ENCODE peak calls at places on chromosomes 16 and 17, in four cellular contexts. L, I, Y and F are unnamed samples. For H3K27me3 and H3K36me3, the result is how much of the 10 kb centered on the place peaks cover.

GRCh38 chr17:36777118-36777517 is 160.2 kb upstream of the LHX1 start:
- DNase-seq in Y (no peak), L (no peak), I (no peak), F (peak)

GRCh38 chr17:53449324-53449723 is 373.4 kb upstream of the KIF2B start:
- DNase-seq in Y (no peak), L (no peak), I (no peak), F (no peak)

GRCh38 chr17:44829558-44830358 is at the start of gene GJC1:
- DNase-seq in Y (no peak), I (peak), L (peak), F (peak)

GRCh38 chr17:4881761-4882555 is 17.4 kb upstream of the C17orf107 start:
- DNase-seq in I (peak), L (peak), Y (no peak), F (peak)

GRCh38 chr17:58666858-58667267 is 25.0 kb downstream of the TEX14 start:
- DNase-seq in L (no peak), I (no peak), Y (no peak), F (no peak)

GRCh38 chr17:72890711-72891110 is 201.8 kb downstream of the SLC39A11 start:
- DNase-seq in L (no peak), Y (no peak), I (no peak), F (no peak)

GRCh38 chr16:47467501-47467900 is 6.4 kb downstream of the PHKB start:
- DNase-seq in I (no peak), Y (no peak), L (no peak), F (no peak)

GRCh38 chr17:27895940-27896535 is 2.9 kb upstream of the LYRM9 start:
- DNase-seq in Y (no peak), L (no peak), I (no peak), F (no peak)

GRCh38 chr17:7465481-7466275 is 13.8 kb downstream of the ZBTB4 start:
- DNase-seq in L (no peak), I (no peak), Y (no peak), F (peak)

GRCh38 chr16:16075463-16076399 is 126.3 kb downstream of the ABCC1 start:
- DNase-seq in L (no peak), Y (no peak), I (no peak), F (no peak)

GRCh38 chr16:6836771-6837170 is 495.9 kb upstream of the RBFOX1 start:
- DNase-seq in Y (peak), L (no peak), I (no peak), F (no peak)

GRCh38 chr16:12553191-12553590 is 250.5 kb downstream of the CPPED1 start:
- DNase-seq in Y (no peak), L (peak), I (no peak), F (no peak)

GRCh38 chr16:48448799-48449481 is 63.7 kb upstream of the SIAH1 start:
- DNase-seq in L (peak), Y (no peak), I (no peak), F (no peak)

GRCh38 chr16:55539488-55539887 is 27.0 kb upstream of the CAPNS2 start:
- DNase-seq in I (no peak), Y (no peak), L (no peak), F (no peak)

GRCh38 chr17:27481327-27481726 is 25.1 kb downstream of the KSR1 start:
- DNase-seq in Y (no peak), I (no peak), L (no peak), F (no peak)

GRCh38 chr16:77223184-77223583 is 24.0 kb downstream of the SYCE1L start:
- DNase-seq in L (no peak), Y (no peak), I (no peak), F (peak)

GRCh38 chr17:81440511-81441244 is 45.4 kb downstream of the BAHCC1 start:
- DNase-seq in L (no peak), Y (no peak), I (peak), F (peak)

GRCh38 chr17:56172517-56172982 is 19.3 kb downstream of the ANKFN1 start:
- DNase-seq in L (no peak), Y (no peak), I (no peak), F (no peak)

GRCh38 chr17:57521606-57522435 is 223.3 kb downstream of the CCDC182 start:
- DNase-seq in L (no peak), I (no peak), Y (no peak), F (no peak)

GRCh38 chr17:77281024-77281903 is 140.5 kb downstream of the SEC14L1 start:
- DNase-seq in L (peak), Y (no peak), I (peak), F (peak)

GRCh38 chr17:75130632-75131277 is 787 bp downstream of the NT5C start:
- DNase-seq in L (peak), Y (no peak), I (no peak), F (peak)

GRCh38 chr17:52147872-52148271 is 10.6 kb downstream of the CA10 start:
- DNase-seq in Y (no peak), I (peak), L (peak), F (no peak)

GRCh38 chr17:57928898-57929297 is 26.3 kb downstream of the CUEDC1 start:
- DNase-seq in I (no peak), L (no peak), Y (no peak), F (no peak)

GRCh38 chr17:746783-747629 is 5.1 kb downstream of the GEMIN4 start:
- DNase-seq in L (no peak), Y (no peak), I (no peak), F (no peak)

GRCh38 chr16:17945080-17945601 is 391.4 kb downstream of the NPIPA8 start:
- DNase-seq in I (no peak), L (no peak), Y (no peak), F (no peak)

GRCh38 chr16:56451753-56452689 is 667 bp downstream of the OGFOD1 start:
- DNase-seq in L (peak), Y (peak), I (peak), F (peak)

GRCh38 chr17:31495049-31495885 is 103.8 kb downstream of the RAB11FIP4 start:
- DNase-seq in I (no peak), L (peak), Y (no peak), F (no peak)

GRCh38 chr17:1839516-1839915 is 9.7 kb downstream of the RPA1 start:
- DNase-seq in I (no peak), L (no peak), Y (no peak), F (no peak)

GRCh38 chr16:80623376-80623775 is 82.6 kb downstream of the DYNLRB2 start:
- DNase-seq in L (no peak), I (no peak), Y (no peak), F (no peak)

GRCh38 chr16:1535391-1536291 is 2.2 kb downstream of the TMEM204 start:
- DNase-seq in Y (no peak), I (no peak), L (no peak), F (peak)

DNA sequence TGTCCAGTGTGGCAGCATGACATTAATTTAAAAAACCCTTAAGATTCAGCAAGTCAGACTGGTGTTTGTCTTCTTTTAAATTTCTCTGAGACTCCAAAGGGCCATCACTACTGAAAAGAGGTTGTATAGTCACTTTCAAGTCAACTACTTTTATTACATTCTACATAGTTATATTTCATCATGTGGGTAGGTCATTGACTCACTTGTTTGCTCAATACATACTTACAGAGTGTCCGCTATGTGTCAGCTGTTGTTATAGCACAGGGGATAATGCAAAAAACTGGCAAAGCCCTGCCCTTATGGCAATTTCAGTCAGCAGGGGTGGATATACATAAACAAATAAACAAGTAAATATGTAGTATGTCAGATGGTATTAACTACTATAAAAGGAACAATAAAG is 2.5 kb upstream of the MYH4 start:
- DNase-seq in Y (no peak), I (no peak), L (no peak), F (no peak)
- H3K27me3 ChIP-seq in Y (under half), I (under half), L (under half), F (under half)

GRCh38 chr16:8950580-8951077 is 13.1 kb downstream of the USP7 start:
- DNase-seq in I (no peak), Y (no peak), L (no peak), F (no peak)
- H3K4me3 ChIP-seq in I (no peak), Y (no peak), L (no peak), F (no peak)

GRCh38 chr16:50615891-50616290 is 65.2 kb downstream of the SNX20 start:
- DNase-seq in I (no peak), Y (no peak), L (no peak), F (no peak)
- H3K36me3 ChIP-seq in I (under half), Y (under half), L (under half), F (under half)

GRCh38 chr17:46929413-46929812 is 6.5 kb downstream of the GOSR2 start:
- DNase-seq in I (no peak), L (peak), Y (peak), F (no peak)

GRCh38 chr17:46931596-46931995 is 8.6 kb downstream of the GOSR2 start:
- DNase-seq in I (no peak), L (no peak), Y (no peak), F (no peak)

GRCh38 chr17:46928472-46929261 is 5.7 kb downstream of the GOSR2 start:
- DNase-seq in I (no peak), L (no peak), Y (no peak), F (no peak)

GRCh38 chr17:46925185-46925858 is 2.4 kb downstream of the GOSR2 start:
- DNase-seq in L (no peak), I (no peak), Y (no peak), F (no peak)

DNA sequence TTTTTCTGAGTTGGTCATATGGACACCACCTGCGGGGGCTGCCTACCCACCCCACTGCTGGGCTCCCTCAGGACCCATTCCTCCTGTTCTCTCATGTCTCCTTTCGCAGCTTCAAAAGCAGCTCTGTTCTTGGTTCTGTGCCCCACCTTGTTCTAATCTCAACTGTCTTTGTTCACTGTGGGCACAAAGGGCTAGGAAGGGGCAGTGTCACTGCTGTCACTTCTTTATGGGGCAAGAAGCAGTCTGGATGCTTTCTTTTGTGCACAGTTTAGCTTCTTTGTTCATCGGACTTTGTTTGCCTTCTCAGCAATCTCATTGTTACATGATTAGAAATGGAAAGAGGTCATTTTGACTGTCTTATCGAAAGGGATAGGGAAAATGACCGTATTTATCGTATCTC is 7.1 kb downstream of the GOSR2 start:
- DNase-seq in I (no peak), L (no peak), Y (no peak), F (no peak)
- H3K27me3 ChIP-seq in I (under half), L (under half), Y (under half), F (under half)

GRCh38 chr16:4677994-4678393 is 15.4 kb upstream of the NUDT16L1 start:
- DNase-seq in L (no peak), Y (no peak), I (no peak), F (no peak)

GRCh38 chr16:4679854-4680636 is 13.3 kb upstream of the NUDT16L1 start:
- DNase-seq in L (peak), I (no peak), Y (peak), F (no peak)

GRCh38 chr16:4678596-4678995 is 14.8 kb upstream of the NUDT16L1 start:
- DNase-seq in I (no peak), L (no peak), Y (no peak), F (no peak)

GRCh38 chr16:4680673-4681470 is 12.5 kb upstream of the NUDT16L1 start:
- DNase-seq in L (no peak), I (no peak), Y (no peak), F (no peak)

GRCh38 chr16:4679156-4679853 is 14.1 kb upstream of the NUDT16L1 start:
- DNase-seq in L (no peak), Y (no peak), I (no peak), F (no peak)
- H3K4me3 ChIP-seq in L (peak), Y (no peak), I (no peak), F (no peak)